ENCODE peak calls at places on chromosomes 6 and 20, in five cellular contexts. I is iPS-NIHi11; U is NCI-H1417 treated with DMSO at 0.1 percent for 48 hours; R is stomach; H is CD8-positive, alpha-beta memory T cell. J is an unnamed sample.
A peak's percentile ranks its signal among the peaks of the same experiment; 100 is the strongest.

GRCh38 chr6:107491791-107492674 is 2.1 kb downstream of the SOBP start:
- DNase-seq in I (no peak), U (no peak), R (no peak), H (no peak), J (no peak)

GRCh38 chr6:44554901-44555300 is 167.4 kb downstream of the CDC5L start:
- DNase-seq in I (no peak), U (no peak), R (no peak), H (no peak), J (no peak)

GRCh38 chr6:142637624-142638023 is 307.4 kb downstream of the HIVEP2 start:
- DNase-seq in I (no peak), U (no peak), R (no peak), H (no peak), J (no peak)

GRCh38 chr6:75207211-75207984 is 1.5 kb upstream of the COL12A1 start:
- DNase-seq in I (no peak), U (no peak), R (no peak), H (no peak), J (no peak)

GRCh38 chr6:138588805-138589434 is 89.6 kb upstream of the NHSL1 start:
- DNase-seq in I (peak; percentile 80), U (no peak), R (peak; percentile 59), H (peak; percentile 27), J (peak; percentile 88)

GRCh38 chr20:24097506-24098245 is 109.1 kb upstream of the GGTLC1 start:
- DNase-seq in I (no peak), U (no peak), R (no peak), H (no peak), J (no peak)

GRCh38 chr6:145017516-145017915 is 717.8 kb downstream of the EPM2A start:
- DNase-seq in I (no peak), U (no peak), R (no peak), H (no peak), J (no peak)

GRCh38 chr6:3489032-3489757 is 32.3 kb upstream of the SLC22A23 start:
- DNase-seq in I (no peak), U (no peak), R (no peak), H (no peak), J (no peak)

GRCh38 chr20:57108742-57109141 is 157.7 kb downstream of the BMP7 start:
- DNase-seq in I (peak; percentile 43), U (no peak), R (no peak), H (no peak), J (no peak)

GRCh38 chr6:43718387-43719105 is 31.0 kb upstream of the MRPS18A start:
- DNase-seq in I (no peak), U (no peak), R (no peak), H (no peak), J (no peak)

GRCh38 chr20:16711859-16712258 is 18.0 kb upstream of the SNRPB2 start:
- DNase-seq in I (no peak), U (no peak), R (no peak), H (no peak), J (no peak)

GRCh38 chr6:135583256-135583758 is 85.8 kb upstream of the AHI1 start:
- DNase-seq in I (no peak), U (no peak), R (no peak), H (no peak), J (no peak)

GRCh38 chr20:2771631-2772080 is 28.8 kb downstream of the CPXM1 start:
- DNase-seq in I (peak; percentile 35), U (no peak), R (no peak), H (no peak), J (peak; percentile 73)

GRCh38 chr6:39961178-39961577 is 26.9 kb upstream of the MOCS1 start:
- DNase-seq in I (no peak), U (no peak), R (no peak), H (no peak), J (no peak)

GRCh38 chr20:63351811-63352591 is 9.1 kb downstream of the CHRNA4 start:
- DNase-seq in I (peak; percentile 89), U (no peak), R (no peak), H (no peak), J (no peak)

GRCh38 chr20:44050925-44051660 is 135.9 kb downstream of the JPH2 start:
- DNase-seq in I (no peak), U (no peak), R (peak; percentile 24), H (no peak), J (no peak)

GRCh38 chr6:119022796-119023195 is 55.7 kb downstream of the FAM184A start:
- DNase-seq in I (no peak), U (no peak), R (no peak), H (no peak), J (no peak)

GRCh38 chr20:13580725-13581124 is 58.0 kb downstream of the TASP1 start:
- DNase-seq in I (no peak), U (no peak), R (no peak), H (no peak), J (no peak)

GRCh38 chr6:124994648-124995047 is 32.4 kb downstream of the RNF217 start:
- DNase-seq in I (no peak), U (no peak), R (no peak), H (no peak), J (no peak)

GRCh38 chr6:50850223-50850751 is 31.6 kb downstream of the TFAP2B start:
- DNase-seq in I (peak; percentile 58), U (peak; percentile 53), R (no peak), H (no peak), J (no peak)

GRCh38 chr6:168216741-168217140 is 102.8 kb downstream of the DACT2 start:
- DNase-seq in I (no peak), U (no peak), R (no peak), H (no peak), J (no peak)

GRCh38 chr6:161080263-161080970 is 88.8 kb downstream of the MAP3K4 start:
- DNase-seq in I (no peak), U (no peak), R (no peak), H (no peak), J (no peak)

GRCh38 chr6:156777577-156777865 is 343 bp downstream of the ARID1B start:
- DNase-seq in I (peak; percentile 75), U (no peak), R (no peak), H (no peak), J (no peak)

GRCh38 chr6:46052479-46052878 is 36.8 kb upstream of the CLIC5 start:
- DNase-seq in I (peak; percentile 49), U (no peak), R (no peak), H (no peak), J (no peak)

GRCh38 chr6:121896363-121896762 is 460.9 kb downstream of the GJA1 start:
- DNase-seq in I (no peak), U (no peak), R (no peak), H (no peak), J (no peak)

GRCh38 chr6:132937466-132937906 is 123.1 kb downstream of the RPS12 start:
- DNase-seq in I (peak; percentile 71), U (peak; percentile 19), R (peak; percentile 64), H (no peak), J (peak; percentile 28)

GRCh38 chr20:22453244-22454080 is 130.9 kb downstream of the FOXA2 start:
- DNase-seq in I (peak; percentile 42), U (no peak), R (no peak), H (no peak), J (peak; percentile 5)

GRCh38 chr6:53347921-53348435 is 772 bp downstream of the ELOVL5 start:
- DNase-seq in I (peak; percentile 62), U (no peak), R (peak; percentile 36), H (peak; percentile 60), J (peak; percentile 72)

GRCh38 chr20:62362590-62362940 is 4.5 kb downstream of the LAMA5 start:
- DNase-seq in I (no peak), U (no peak), R (no peak), H (no peak), J (no peak)

GRCh38 chr6:84432616-84433015 is 205.2 kb upstream of the CEP162 start:
- DNase-seq in I (no peak), U (no peak), R (no peak), H (no peak), J (no peak)

GRCh38 chr6:118783931-118784528 is 109.9 kb upstream of the ASF1A start:
- DNase-seq in I (no peak), U (no peak), R (no peak), H (no peak), J (no peak)

GRCh38 chr20:53657289-53657678 is 63.6 kb upstream of the ZNF217 start:
- DNase-seq in I (no peak), U (no peak), R (no peak), H (no peak), J (no peak)

GRCh38 chr6:64376394-64376793 is 740.8 kb downstream of the PHF3 start:
- DNase-seq in I (peak; percentile 24), U (no peak), R (no peak), H (no peak), J (no peak)

GRCh38 chr20:50577175-50578018 is 67.2 kb downstream of the PTPN1 start:
- DNase-seq in I (no peak), U (no peak), R (peak; percentile 86), H (no peak), J (no peak)

GRCh38 chr20:43584448-43585138 is 6.1 kb upstream of the IFT52 start:
- DNase-seq in I (no peak), U (no peak), R (no peak), H (no peak), J (no peak)

GRCh38 chr6:43451348-43451747 is 4.0 kb downstream of the DLK2 start:
- DNase-seq in I (no peak), U (no peak), R (no peak), H (no peak), J (no peak)

J was measured in KBM-7.